ENCODE peak calls at places on chromosomes 1 and 21, in five cellular contexts. One of them, this sample, is unnamed.
A peak's percentile ranks its signal among the peaks of the same experiment; 100 is the strongest.

GRCh38 chr1:96096138-96097011 is 625.2 kb upstream of the PTBP2 start:
- DNase-seq in HepG2: no peak
- DNase-seq in K562: no peak
- DNase-seq in SK-N-SH: peak; percentile 32
- DNase-seq in A549: no peak
- DNase-seq in this sample: no peak

GRCh38 chr1:57411262-57411661 is 12.6 kb downstream of the DAB1 start:
- DNase-seq in HepG2: no peak
- DNase-seq in K562: no peak
- DNase-seq in SK-N-SH: no peak
- DNase-seq in A549: no peak
- DNase-seq in this sample: no peak

GRCh38 chr1:178267646-178268094 is 173.8 kb downstream of the RASAL2 start:
- DNase-seq in HepG2: no peak
- DNase-seq in K562: no peak
- DNase-seq in SK-N-SH: no peak
- DNase-seq in A549: peak; percentile 45
- DNase-seq in this sample: no peak

GRCh38 chr1:156615946-156616345 is 3.3 kb upstream of the HAPLN2 start:
- DNase-seq in HepG2: no peak
- DNase-seq in K562: peak; percentile 12
- DNase-seq in SK-N-SH: no peak
- DNase-seq in A549: no peak
- DNase-seq in this sample: no peak

GRCh38 chr1:46131727-46132528 is 501 bp downstream of the PIK3R3 start:
- DNase-seq in HepG2: no peak
- DNase-seq in K562: peak; percentile 27
- DNase-seq in SK-N-SH: peak; percentile 36
- DNase-seq in A549: peak; percentile 1
- DNase-seq in this sample: peak; percentile 39

GRCh38 chr1:176517484-176517883 is 54.5 kb downstream of the PAPPA2 start:
- DNase-seq in HepG2: no peak
- DNase-seq in K562: no peak
- DNase-seq in SK-N-SH: peak; percentile 2
- DNase-seq in A549: peak; percentile 4
- DNase-seq in this sample: peak; percentile 3

GRCh38 chr1:46556822-46557221 is 5.4 kb upstream of the KNCN start:
- DNase-seq in HepG2: no peak
- DNase-seq in K562: no peak
- DNase-seq in SK-N-SH: no peak
- DNase-seq in A549: peak; percentile 17
- DNase-seq in this sample: peak; percentile 32

GRCh38 chr1:70947864-70948263 is 99.8 kb downstream of the PTGER3 start:
- DNase-seq in HepG2: no peak
- DNase-seq in K562: no peak
- DNase-seq in SK-N-SH: no peak
- DNase-seq in A549: no peak
- DNase-seq in this sample: no peak

GRCh38 chr1:11979453-11979817 is 809 bp upstream of the MFN2 start:
- DNase-seq in HepG2: no peak
- DNase-seq in K562: no peak
- DNase-seq in SK-N-SH: no peak
- DNase-seq in A549: no peak
- DNase-seq in this sample: no peak

GRCh38 chr1:212791261-212791675 is 309 bp downstream of the NSL1 start:
- DNase-seq in HepG2: no peak
- DNase-seq in K562: no peak
- DNase-seq in SK-N-SH: no peak
- DNase-seq in A549: peak; percentile 81
- DNase-seq in this sample: no peak

GRCh38 chr1:203290261-203291089 is 14.8 kb upstream of the BTG2 start:
- DNase-seq in HepG2: peak; percentile 53
- DNase-seq in K562: peak; percentile 92
- DNase-seq in SK-N-SH: peak; percentile 91
- DNase-seq in A549: no peak
- DNase-seq in this sample: peak; percentile 84

GRCh38 chr1:3536395-3536794 is 74.9 kb downstream of the MEGF6 start:
- DNase-seq in HepG2: no peak
- DNase-seq in K562: no peak
- DNase-seq in SK-N-SH: no peak
- DNase-seq in A549: no peak
- DNase-seq in this sample: no peak

GRCh38 chr1:34127006-34128000 is 37.7 kb downstream of the CSMD2 start:
- DNase-seq in HepG2: no peak
- DNase-seq in K562: no peak
- DNase-seq in SK-N-SH: no peak
- DNase-seq in A549: no peak
- DNase-seq in this sample: no peak

GRCh38 chr1:61424382-61424781 is 300.6 kb downstream of the TM2D1 start:
- DNase-seq in HepG2: no peak
- DNase-seq in K562: no peak
- DNase-seq in SK-N-SH: no peak
- DNase-seq in A549: no peak
- DNase-seq in this sample: no peak

GRCh38 chr1:30302808-30303310 is 420.5 kb downstream of the MATN1 start:
- DNase-seq in HepG2: no peak
- DNase-seq in K562: no peak
- DNase-seq in SK-N-SH: no peak
- DNase-seq in A549: no peak
- DNase-seq in this sample: no peak

GRCh38 chr1:2641381-2642130 is 8.7 kb upstream of the MMEL1 start:
- DNase-seq in HepG2: no peak
- DNase-seq in K562: no peak
- DNase-seq in SK-N-SH: peak; percentile 53
- DNase-seq in A549: no peak
- DNase-seq in this sample: no peak

GRCh38 chr1:8022395-8023286 is 3.5 kb downstream of the ERRFI1 start:
- DNase-seq in HepG2: no peak
- DNase-seq in K562: no peak
- DNase-seq in SK-N-SH: no peak
- DNase-seq in A549: no peak
- DNase-seq in this sample: no peak

GRCh38 chr1:73859227-73859626 is 338.7 kb downstream of the LRRIQ3 start:
- DNase-seq in HepG2: no peak
- DNase-seq in K562: no peak
- DNase-seq in SK-N-SH: no peak
- DNase-seq in A549: no peak
- DNase-seq in this sample: no peak

GRCh38 chr1:7526196-7526866 is 244.8 kb upstream of the VAMP3 start:
- DNase-seq in HepG2: no peak
- DNase-seq in K562: no peak
- DNase-seq in SK-N-SH: peak; percentile 71
- DNase-seq in A549: no peak
- DNase-seq in this sample: no peak

GRCh38 chr1:86356247-86356646 is 39.9 kb downstream of the ODF2L start:
- DNase-seq in HepG2: no peak
- DNase-seq in K562: no peak
- DNase-seq in SK-N-SH: no peak
- DNase-seq in A549: peak; percentile 7
- DNase-seq in this sample: peak; percentile 4

GRCh38 chr1:233114860-233115259 is 164.4 kb downstream of the NTPCR start:
- DNase-seq in HepG2: no peak
- DNase-seq in K562: no peak
- DNase-seq in SK-N-SH: no peak
- DNase-seq in A549: no peak
- DNase-seq in this sample: peak; percentile 48

GRCh38 chr1:227949954-227950734 is 2.4 kb upstream of the WNT9A start:
- DNase-seq in HepG2: no peak
- DNase-seq in K562: no peak
- DNase-seq in SK-N-SH: no peak
- DNase-seq in A549: no peak
- DNase-seq in this sample: no peak

GRCh38 chr1:43716559-43717281 is 9.4 kb downstream of the ST3GAL3 start:
- DNase-seq in HepG2: no peak
- DNase-seq in K562: no peak
- DNase-seq in SK-N-SH: no peak
- DNase-seq in A549: no peak
- DNase-seq in this sample: no peak

GRCh38 chr1:228039006-228039481 is 32.2 kb downstream of the WNT3A start:
- DNase-seq in HepG2: no peak
- DNase-seq in K562: no peak
- DNase-seq in SK-N-SH: no peak
- DNase-seq in A549: no peak
- DNase-seq in this sample: no peak

GRCh38 chr1:20126806-20127440 is 7.6 kb upstream of the PLA2G2D start:
- DNase-seq in HepG2: no peak
- DNase-seq in K562: no peak
- DNase-seq in SK-N-SH: no peak
- DNase-seq in A549: no peak
- DNase-seq in this sample: no peak

GRCh38 chr1:9653195-9653782 is 1.8 kb downstream of the PIK3CD start:
- DNase-seq in HepG2: no peak
- DNase-seq in K562: no peak
- DNase-seq in SK-N-SH: no peak
- DNase-seq in A549: no peak
- DNase-seq in this sample: peak; percentile 63

GRCh38 chr1:150621497-150622113 is 7.8 kb downstream of the ENSA start:
- DNase-seq in HepG2: peak; percentile 48
- DNase-seq in K562: no peak
- DNase-seq in SK-N-SH: peak; percentile 47
- DNase-seq in A549: peak; percentile 62
- DNase-seq in this sample: peak; percentile 67

GRCh38 chr1:156122519-156123355 is 8.2 kb downstream of the LMNA start:
- DNase-seq in HepG2: peak; percentile 70
- DNase-seq in K562: peak; percentile 62
- DNase-seq in SK-N-SH: no peak
- DNase-seq in A549: peak; percentile 87
- DNase-seq in this sample: no peak

GRCh38 chr1:211925016-211925415 is 94.5 kb upstream of the LPGAT1 start:
- DNase-seq in HepG2: no peak
- DNase-seq in K562: peak; percentile 45
- DNase-seq in SK-N-SH: no peak
- DNase-seq in A549: peak; percentile 65
- DNase-seq in this sample: no peak

GRCh38 chr21:20661221-20661620 is 337.0 kb upstream of the NCAM2 start:
- DNase-seq in HepG2: no peak
- DNase-seq in K562: no peak
- DNase-seq in SK-N-SH: no peak
- DNase-seq in A549: no peak
- DNase-seq in this sample: no peak

DNA sequence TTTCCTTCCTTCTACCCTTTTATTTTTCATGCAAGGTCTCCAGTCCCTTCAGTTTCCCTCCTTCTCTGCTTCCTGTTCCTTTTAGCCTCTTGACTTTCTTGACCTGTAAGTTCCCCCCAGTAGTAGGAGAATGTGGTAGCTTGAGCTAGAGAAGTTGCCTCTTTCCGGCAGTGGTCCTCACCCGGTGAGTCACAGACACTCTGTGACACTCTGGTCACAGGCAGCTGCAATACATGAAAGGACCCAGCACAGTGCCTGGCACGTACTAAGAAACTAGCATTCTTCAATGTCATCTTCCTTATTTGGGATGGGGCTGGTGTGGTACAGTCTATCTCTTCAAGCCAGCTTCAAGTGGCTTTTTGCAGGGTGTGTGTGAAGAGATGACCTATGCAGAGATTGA is 16.0 kb downstream of the PFKFB2 start:
- DNase-seq in HepG2: no peak
- DNase-seq in K562: no peak
- DNase-seq in SK-N-SH: no peak
- DNase-seq in A549: no peak
- DNase-seq in this sample: no peak
- TF ChIP-seq CTCF in HepG2: no peak
- TF ChIP-seq CTCF in K562: no peak
- TF ChIP-seq CTCF in SK-N-SH: no peak
- TF ChIP-seq CTCF in A549: no peak
- TF ChIP-seq CTCF in this sample: no peak

GRCh38 chr1:32703479-32704291 is 1.1 kb upstream of the SYNC start:
- DNase-seq in HepG2: no peak
- DNase-seq in K562: no peak
- DNase-seq in SK-N-SH: peak; percentile 42
- DNase-seq in A549: peak; percentile 70
- DNase-seq in this sample: no peak
- H3K4me3 ChIP-seq in HepG2: peak overlapping the region; percentile 62
- H3K4me3 ChIP-seq in K562: peak overlapping the region; percentile 59
- H3K4me3 ChIP-seq in SK-N-SH: peak overlapping the region; percentile 58
- H3K4me3 ChIP-seq in A549: peak overlapping the region; percentile 64
- H3K4me3 ChIP-seq in this sample: no peak overlapping the region

GRCh38 chr1:200150721-200151120 is 123.2 kb downstream of the NR5A2 start:
- DNase-seq in HepG2: no peak
- DNase-seq in K562: peak; percentile 41
- DNase-seq in SK-N-SH: no peak
- DNase-seq in A549: peak; percentile 95
- DNase-seq in this sample: peak; percentile 45
- TF ChIP-seq MAX in HepG2: no peak
- TF ChIP-seq MAX in K562: no peak
- TF ChIP-seq MAX in SK-N-SH: no peak
- TF ChIP-seq MAX in A549: peak; percentile 37
- TF ChIP-seq MAX in this sample: no peak

GRCh38 chr21:25281134-25281533 is 326.1 kb downstream of the MRPL39 start:
- DNase-seq in HepG2: no peak
- DNase-seq in K562: no peak
- DNase-seq in SK-N-SH: no peak
- DNase-seq in A549: no peak
- DNase-seq in this sample: no peak

GRCh38 chr21:25280061-25280460 is 327.2 kb downstream of the MRPL39 start:
- DNase-seq in HepG2: no peak
- DNase-seq in K562: no peak
- DNase-seq in SK-N-SH: no peak
- DNase-seq in A549: no peak
- DNase-seq in this sample: no peak

GRCh38 chr21:25283720-25284119 is 323.6 kb downstream of the MRPL39 start:
- DNase-seq in HepG2: peak; percentile 0
- DNase-seq in K562: no peak
- DNase-seq in SK-N-SH: no peak
- DNase-seq in A549: peak; percentile 1
- DNase-seq in this sample: peak; percentile 30
- TF ChIP-seq CTCF in HepG2: no peak
- TF ChIP-seq CTCF in K562: no peak
- TF ChIP-seq CTCF in SK-N-SH: peak; percentile 45
- TF ChIP-seq CTCF in A549: no peak
- TF ChIP-seq CTCF in this sample: peak; percentile 46

GRCh38 chr1:69639159-69639558 is 71.4 kb downstream of the LRRC7 start:
- DNase-seq in HepG2: no peak
- DNase-seq in K562: no peak
- DNase-seq in SK-N-SH: no peak
- DNase-seq in A549: no peak
- DNase-seq in this sample: no peak

DNA sequence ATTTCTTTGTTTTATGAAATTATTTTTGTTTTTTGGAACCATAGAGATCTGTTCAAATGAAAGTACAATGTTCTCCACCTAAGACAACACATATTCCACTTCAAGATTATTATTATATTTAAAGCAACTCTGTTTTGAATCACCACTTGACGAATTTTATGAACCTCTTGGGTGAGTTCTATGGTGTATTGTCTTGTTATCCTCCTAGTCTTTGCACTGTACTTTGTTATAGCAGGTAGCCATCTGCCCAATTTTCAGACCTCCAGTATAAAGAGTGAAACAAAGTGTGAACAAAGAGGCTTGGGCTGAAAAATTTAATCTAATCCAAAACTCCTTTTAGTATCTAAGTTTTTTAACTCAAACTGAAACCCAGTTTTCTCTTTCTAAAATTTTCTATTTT is 71.0 kb downstream of the LRRC7 start:
- DNase-seq in HepG2: no peak
- DNase-seq in K562: no peak
- DNase-seq in SK-N-SH: no peak
- DNase-seq in A549: no peak
- DNase-seq in this sample: no peak
- H3K4me3 ChIP-seq in HepG2: no peak overlapping the region
- H3K4me3 ChIP-seq in K562: no peak overlapping the region
- H3K4me3 ChIP-seq in SK-N-SH: no peak overlapping the region
- H3K4me3 ChIP-seq in A549: no peak overlapping the region
- H3K4me3 ChIP-seq in this sample: no peak overlapping the region